ENCODE peak calls at places on chromosome 13, in nine cellular contexts. Q is amniotic stem cell, R is RPMI7951, G is spleen, S is NAMALWA, K is GM23248, W is T-helper 17 cell, C is pancreas, X is iPS-NIHi11. U is an unnamed sample.

GRCh38 chr13:111005808-111006494 is 91.1 kb upstream of the ANKRD10 start:
- DNase-seq in Q (no peak), R (peak), G (peak), S (no peak), K (peak), W (no peak), C (peak), X (no peak), U (peak)

GRCh38 chr13:52319876-52320275 is 86.1 kb downstream of the THSD1 start:
- DNase-seq in Q (no peak), R (no peak), G (no peak), S (no peak), K (peak), W (no peak), C (no peak), X (no peak), U (no peak)

GRCh38 chr13:101868585-101869469 is 416.4 kb downstream of the ITGBL1 start:
- DNase-seq in Q (no peak), R (no peak), G (no peak), S (peak), K (no peak), W (no peak), C (no peak), X (no peak), U (no peak)

GRCh38 chr13:25286308-25286968 is 850 bp downstream of the MTMR6 start:
- DNase-seq in Q (peak), R (peak), G (no peak), S (peak), K (peak), W (peak), C (no peak), X (peak), U (no peak)

GRCh38 chr13:45132384-45133064 is 12.2 kb downstream of the GTF2F2 start:
- DNase-seq in Q (no peak), R (no peak), G (no peak), S (peak), K (no peak), W (no peak), C (no peak), X (no peak), U (no peak)

GRCh38 chr13:51675877-51676276 is 91.6 kb downstream of the WDFY2 start:
- DNase-seq in Q (no peak), R (no peak), G (no peak), S (no peak), K (no peak), W (no peak), C (no peak), X (no peak), U (no peak)

GRCh38 chr13:26378116-26378515 is 124.2 kb downstream of the CDK8 start:
- DNase-seq in Q (no peak), R (no peak), G (no peak), S (no peak), K (no peak), W (no peak), C (no peak), X (no peak), U (no peak)

GRCh38 chr13:73258396-73258795 is 199.6 kb downstream of the KLF5 start:
- DNase-seq in Q (no peak), R (no peak), G (no peak), S (no peak), K (no peak), W (no peak), C (no peak), X (no peak), U (no peak)

GRCh38 chr13:51760592-51760991 is 43.4 kb downstream of the DHRS12 start:
- DNase-seq in Q (no peak), R (no peak), G (no peak), S (no peak), K (no peak), W (no peak), C (no peak), X (no peak), U (no peak)

GRCh38 chr13:45878966-45879365 is 27.4 kb upstream of the SIAH3 start:
- DNase-seq in Q (no peak), R (no peak), G (no peak), S (no peak), K (no peak), W (no peak), C (no peak), X (no peak), U (no peak)

GRCh38 chr13:111385182-111385857 is 64.9 kb downstream of the TEX29 start:
- DNase-seq in Q (no peak), R (no peak), G (peak), S (no peak), K (no peak), W (no peak), C (no peak), X (no peak), U (no peak)

U was measured in upper lobe of right lung.